ENCODE peak calls at places on chromosomes 3 and 15, in seven cellular contexts. V is MG63; P is heart right ventricle; Y is GM12878; F is CD4-positive, CD25-positive, alpha-beta regulatory T cell; T is adipocyte; B is vagina. O is an unnamed sample.
A peak's percentile ranks its signal among the peaks of the same experiment; 100 is the strongest.

GRCh38 chr15:90036343-90036742 is 35.2 kb downstream of the ZNF710 start:
- DNase-seq in V (no peak), P (no peak), Y (no peak), F (no peak), T (no peak), B (no peak), O (no peak)

GRCh38 chr3:110027446-110027845 is 690.1 kb upstream of the DPPA4 start:
- DNase-seq in V (peak; percentile 59), P (peak; percentile 4), Y (no peak), F (no peak), T (peak; percentile 60), B (no peak), O (no peak)

GRCh38 chr15:58900628-58901027 is 32.9 kb downstream of the SLTM start:
- DNase-seq in V (no peak), P (no peak), Y (no peak), F (no peak), T (no peak), B (no peak), O (no peak)

GRCh38 chr15:82021992-82022391 is 23.8 kb downstream of the MEX3B start:
- DNase-seq in V (peak; percentile 44), P (peak; percentile 57), Y (no peak), F (no peak), T (peak; percentile 40), B (no peak), O (no peak)

GRCh38 chr3:178684881-178685590 is 148.8 kb downstream of the KCNMB2 start:
- DNase-seq in V (no peak), P (no peak), Y (no peak), F (no peak), T (no peak), B (no peak), O (no peak)

GRCh38 chr15:81196576-81197254 is at the start of gene IL16:
- DNase-seq in V (no peak), P (no peak), Y (no peak), F (no peak), T (no peak), B (no peak), O (no peak)

GRCh38 chr3:172369590-172370259 is 78.5 kb downstream of the GHSR start:
- DNase-seq in V (no peak), P (peak; percentile 15), Y (no peak), F (no peak), T (no peak), B (no peak), O (no peak)

GRCh38 chr15:76345880-76346665 is 9.5 kb downstream of the ISL2 start:
- DNase-seq in V (no peak), P (no peak), Y (no peak), F (peak; percentile 16), T (peak; percentile 23), B (no peak), O (no peak)

GRCh38 chr15:42069025-42069424 is 25.3 kb downstream of the PLA2G4D start:
- DNase-seq in V (no peak), P (no peak), Y (no peak), F (no peak), T (no peak), B (no peak), O (no peak)

GRCh38 chr3:28667646-28668376 is 319.2 kb upstream of the AZI2 start:
- DNase-seq in V (peak; percentile 3), P (peak; percentile 62), Y (peak; percentile 61), F (peak; percentile 70), T (peak; percentile 78), B (no peak), O (no peak)

GRCh38 chr3:167735233-167736107 is at the start of gene SERPINI1:
- DNase-seq in V (peak; percentile 94), P (peak; percentile 91), Y (peak; percentile 52), F (peak; percentile 90), T (peak; percentile 96), B (peak; percentile 92), O (peak; percentile 51)

GRCh38 chr3:99950921-99951320 is 133.3 kb downstream of the CMSS1 start:
- DNase-seq in V (no peak), P (no peak), Y (no peak), F (no peak), T (no peak), B (no peak), O (no peak)

GRCh38 chr3:101224739-101225138 is 95.6 kb downstream of the IMPG2 start:
- DNase-seq in V (no peak), P (no peak), Y (no peak), F (no peak), T (no peak), B (no peak), O (no peak)

GRCh38 chr3:114308830-114309229 is 15.0 kb downstream of the TIGIT start:
- DNase-seq in V (no peak), P (no peak), Y (no peak), F (peak; percentile 89), T (no peak), B (no peak), O (peak; percentile 50)

GRCh38 chr3:143608966-143609365 is 239.3 kb downstream of the SLC9A9 start:
- DNase-seq in V (no peak), P (no peak), Y (no peak), F (no peak), T (peak; percentile 86), B (no peak), O (no peak)

DNA sequence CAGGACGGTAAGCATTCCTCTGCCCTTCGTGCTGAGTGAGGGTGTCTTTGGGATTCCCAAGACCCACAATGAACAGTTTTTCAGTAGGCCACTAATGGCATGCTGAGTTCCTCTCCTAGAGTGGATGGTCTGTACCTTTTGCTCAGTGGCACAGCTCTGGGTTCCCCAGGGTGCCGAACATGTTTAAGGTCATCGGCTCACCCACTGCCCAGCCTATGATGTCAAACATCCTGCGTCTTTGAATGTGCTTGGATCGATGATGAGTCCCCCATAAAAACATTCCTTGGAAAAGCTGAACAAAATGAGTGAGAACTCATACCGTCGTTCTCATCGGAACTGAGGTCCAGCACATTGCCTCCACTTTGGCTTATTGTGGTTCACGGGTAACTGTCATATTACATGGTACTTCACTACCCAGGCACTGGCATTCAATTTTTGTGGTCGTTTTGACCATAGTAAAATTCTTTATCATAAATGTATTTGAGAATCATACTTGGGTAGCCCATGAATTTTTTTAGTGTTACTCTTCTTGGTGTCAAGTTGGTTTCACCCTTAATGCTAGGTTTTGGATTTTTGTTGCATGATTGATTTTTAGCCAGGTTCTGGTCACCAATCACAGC is 118.2 kb downstream of the SNRPN start:
- DNase-seq in V (no peak), P (no peak), Y (no peak), F (no peak), T (no peak), B (no peak), O (no peak)
- H3K9me3 ChIP-seq in V (no peaks in the 10 kb centered on the region), P (peaks cover 66% of the 10 kb centered on the region), Y (peaks cover 63% of the 10 kb centered on the region), F (peaks cover 100% of the 10 kb centered on the region), T (peaks cover 100% of the 10 kb centered on the region), B (peaks cover 96% of the 10 kb centered on the region), O (peaks cover 95% of the 10 kb centered on the region)

GRCh38 chr15:66841953-66842681 is 140.1 kb downstream of the SMAD6 start:
- DNase-seq in V (peak; percentile 95), P (peak; percentile 86), Y (no peak), F (no peak), T (peak; percentile 96), B (no peak), O (no peak)
- H3K4me3 ChIP-seq in V (peak overlapping the region; percentile 50), P (peak overlapping the region; percentile 56), Y (no peak overlapping the region), F (no peak overlapping the region), T (peak overlapping the region; percentile 71), B (peak overlapping the region; percentile 36), O (no peak overlapping the region)

DNA sequence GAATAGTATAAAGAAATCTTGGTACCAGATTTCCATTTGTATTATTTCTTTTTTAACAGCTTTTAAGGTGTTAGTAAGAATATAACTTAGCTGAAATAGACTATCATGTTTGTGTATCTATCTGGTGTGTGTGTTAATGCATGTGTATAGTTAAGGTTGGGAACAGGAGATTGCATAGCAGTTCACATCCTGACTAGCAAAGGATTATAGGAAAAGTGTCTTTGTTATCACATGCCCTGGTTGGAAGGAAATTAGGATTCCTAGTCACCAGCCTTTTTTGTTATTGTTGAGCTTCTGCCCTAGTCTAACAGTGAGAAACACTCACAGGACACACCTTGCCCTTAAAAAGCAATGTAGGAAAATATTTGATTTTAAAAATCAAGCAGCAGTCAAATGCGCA is 58.2 kb downstream of the SETD5 start:
- DNase-seq in V (no peak), P (no peak), Y (no peak), F (no peak), T (no peak), B (no peak), O (no peak)
- H3K36me3 ChIP-seq in V (peaks cover 44% of the 10 kb centered on the region), P (no peaks in the 10 kb centered on the region), Y (peaks cover 8% of the 10 kb centered on the region), F (peaks cover 52% of the 10 kb centered on the region), T (peaks cover 94% of the 10 kb centered on the region), B (no peaks in the 10 kb centered on the region), O (peaks cover 30% of the 10 kb centered on the region)

GRCh38 chr3:123920868-123921267 is 36.7 kb upstream of the MYLK start:
- DNase-seq in V (no peak), P (no peak), Y (no peak), F (no peak), T (no peak), B (no peak), O (no peak)

GRCh38 chr3:123919353-123919752 is 35.2 kb upstream of the MYLK start:
- DNase-seq in V (no peak), P (no peak), Y (no peak), F (no peak), T (no peak), B (no peak), O (no peak)

GRCh38 chr3:123914829-123915228 is 30.7 kb upstream of the MYLK start:
- DNase-seq in V (no peak), P (no peak), Y (no peak), F (no peak), T (no peak), B (no peak), O (no peak)

DNA sequence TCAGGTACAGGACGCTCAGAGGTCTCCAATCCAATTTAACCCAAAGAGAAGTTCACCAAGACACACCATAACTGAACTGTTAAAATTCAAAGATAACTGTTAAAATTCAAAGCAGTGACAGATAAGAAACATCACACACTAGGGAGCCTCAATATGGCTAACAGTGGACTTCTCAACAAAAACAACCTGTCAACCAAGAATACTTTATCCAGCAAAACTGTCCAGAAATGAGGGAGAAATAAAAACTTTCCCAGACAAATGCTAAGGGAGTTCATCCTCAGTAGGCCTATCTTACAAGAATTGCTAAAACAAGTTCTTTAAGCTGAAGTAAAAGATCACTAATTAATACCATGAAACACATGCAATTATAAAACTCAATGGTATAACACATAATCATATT is 36.3 kb upstream of the MYLK start:
- DNase-seq in V (no peak), P (no peak), Y (no peak), F (no peak), T (no peak), B (no peak), O (no peak)
- H3K9me3 ChIP-seq in V (peaks cover 19% of the 10 kb centered on the region), P (peaks cover 3% of the 10 kb centered on the region), Y (peaks cover 5% of the 10 kb centered on the region), F (peaks cover 28% of the 10 kb centered on the region), T (peaks cover 34% of the 10 kb centered on the region), B (peaks cover 10% of the 10 kb centered on the region), O (peaks cover 5% of the 10 kb centered on the region)

DNA sequence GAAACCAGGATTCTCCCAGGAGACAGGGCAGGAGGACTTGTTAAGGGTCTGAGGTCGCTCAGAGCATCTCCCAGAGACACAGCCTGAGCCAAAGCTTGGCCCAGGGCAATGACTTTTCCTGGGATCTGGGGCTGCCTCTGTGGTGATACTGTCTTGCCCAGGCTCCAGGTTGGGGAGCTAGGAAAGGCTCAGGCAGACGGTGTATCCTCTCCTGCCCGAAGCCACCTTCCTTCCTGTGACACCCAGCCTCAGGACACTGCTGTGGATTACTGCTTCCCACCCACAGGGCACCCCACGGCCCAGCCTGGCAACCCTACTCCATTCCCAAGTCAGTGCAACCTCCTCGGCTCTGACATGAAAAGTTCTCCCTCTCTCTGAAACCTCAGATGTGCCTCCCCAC is 31.9 kb downstream of the SCN5A start:
- DNase-seq in V (no peak), P (no peak), Y (no peak), F (no peak), T (no peak), B (no peak), O (no peak)
- H3K4me3 ChIP-seq in V (no peak overlapping the region), P (no peak overlapping the region), Y (no peak overlapping the region), F (no peak overlapping the region), T (no peak overlapping the region), B (no peak overlapping the region), O (no peak overlapping the region)